ENCODE peak calls at places on chromosomes 12 and 14, in five cellular contexts. T is mesenchymal stem cell, G is neuronal stem cell, N is trophoblast cell, Y is H1. I is an unnamed sample.

GRCh38 chr12:124720019-124720686 is 143.5 kb downstream of the SCARB1 start:
- DNase-seq in N (peak; percentile 51), Y (no peak), T (peak; percentile 85), G (no peak), I (no peak)

GRCh38 chr12:67919406-67919805 is 69.8 kb upstream of the IFNG-AS1 start:
- DNase-seq in T (peak; percentile 33), N (peak; percentile 27), G (no peak), Y (no peak), I (no peak)

GRCh38 chr12:74624206-74624605 is 86.6 kb downstream of the ATXN7L3B start:
- DNase-seq in G (no peak), Y (no peak), T (no peak), N (no peak), I (no peak)

GRCh38 chr12:76033116-76034001 is 1.8 kb upstream of the PHLDA1 start:
- DNase-seq in G (no peak), N (no peak), Y (no peak), T (peak; percentile 58), I (no peak)

GRCh38 chr12:85130631-85131030 is 94.5 kb downstream of the LRRIQ1 start:
- DNase-seq in G (no peak), N (no peak), T (peak; percentile 2), Y (no peak), I (no peak)

GRCh38 chr12:129615001-129615400 is 288.8 kb downstream of the TMEM132D start:
- DNase-seq in G (no peak), T (no peak), Y (no peak), N (no peak), I (no peak)

GRCh38 chr14:102088012-102088792 is 1.4 kb upstream of the HSP90AA1 start:
- DNase-seq in N (peak; percentile 53), T (peak; percentile 37), Y (peak; percentile 77), G (no peak), I (peak; percentile 92)

GRCh38 chr12:10873374-10873773 is 10.7 kb downstream of the PRH1 start:
- DNase-seq in N (no peak), Y (no peak), T (no peak), G (no peak), I (no peak)

GRCh38 chr12:110109037-110109836 is 14.9 kb upstream of the IFT81 start:
- DNase-seq in Y (no peak), G (no peak), N (no peak), T (peak; percentile 96), I (no peak)

GRCh38 chr12:95213119-95213518 is 4.1 kb downstream of the FGD6 start:
- DNase-seq in Y (no peak), T (no peak), G (no peak), N (no peak), I (no peak)

GRCh38 chr12:97556201-97556824 is 93.7 kb downstream of the RMST start:
- DNase-seq in Y (no peak), G (no peak), T (peak; percentile 88), N (peak; percentile 46), I (no peak)

GRCh38 chr12:54390668-54391551 is 6.4 kb upstream of the ZNF385A start:
- DNase-seq in N (peak; percentile 42), G (no peak), T (no peak), Y (peak; percentile 89), I (peak; percentile 94)

GRCh38 chr14:61537567-61538463 is 157.5 kb upstream of the HIF1A start:
- DNase-seq in N (peak; percentile 83), G (no peak), T (peak; percentile 76), Y (no peak), I (peak; percentile 56)

GRCh38 chr14:91911474-91912032 is 35.9 kb downstream of the FBLN5 start:
- DNase-seq in G (peak; percentile 26), Y (no peak), N (peak; percentile 31), T (peak; percentile 44), I (peak; percentile 78)

GRCh38 chr14:93980464-93981201 is 4.3 kb upstream of the ASB2 start:
- DNase-seq in Y (no peak), N (no peak), G (no peak), T (no peak), I (no peak)

GRCh38 chr14:73244541-73244940 is 7.2 kb downstream of the PAPLN start:
- DNase-seq in Y (no peak), N (no peak), G (no peak), T (no peak), I (no peak)

GRCh38 chr12:21568115-21568514 is 36.5 kb downstream of the GYS2 start:
- DNase-seq in T (no peak), Y (no peak), G (no peak), N (no peak), I (no peak)

GRCh38 chr12:88908345-88908744 is 328.1 kb upstream of the KITLG start:
- DNase-seq in G (no peak), N (no peak), T (no peak), Y (no peak), I (no peak)

GRCh38 chr14:50926851-50927386 is 17.4 kb downstream of the PYGL start:
- DNase-seq in N (no peak), Y (no peak), T (no peak), G (no peak), I (no peak)

GRCh38 chr12:730550-730949 is 21.8 kb upstream of the WNK1 start:
- DNase-seq in Y (no peak), T (no peak), G (no peak), N (no peak), I (no peak)

GRCh38 chr12:127205781-127206535 is 1061.0 kb upstream of the TMEM132C start:
- DNase-seq in G (no peak), N (no peak), T (no peak), Y (no peak), I (no peak)

GRCh38 chr14:65109357-65109756 is 7.0 kb upstream of the MAX start:
- DNase-seq in Y (no peak), T (no peak), G (no peak), N (no peak), I (no peak)

GRCh38 chr12:59736786-59737185 is 141.0 kb downstream of the SLC16A7 start:
- DNase-seq in G (no peak), N (peak; percentile 3), Y (no peak), T (peak; percentile 89), I (no peak)

GRCh38 chr12:105671720-105672119 is 341.2 kb downstream of the C12orf75 start:
- DNase-seq in G (no peak), T (no peak), Y (no peak), N (no peak), I (no peak)

GRCh38 chr14:100296106-100296651 is 10.1 kb downstream of the SLC25A29 start:
- DNase-seq in N (no peak), T (no peak), G (no peak), Y (no peak), I (no peak)
- H2BK12ac ChIP-seq in N (no peak overlapping the region), T (no peak overlapping the region), G (no peak overlapping the region), Y (no peak overlapping the region), I (no peak overlapping the region)

GRCh38 chr12:48105867-48106563 is at the start of gene SENP1:
- DNase-seq in T (peak; percentile 89), N (peak; percentile 78), G (peak; percentile 83), Y (peak; percentile 94), I (peak; percentile 93)
- H2BK12ac ChIP-seq in T (peak within 1 kb of the TSS; percentile 49), N (no peak within 1 kb of the TSS), G (no peak within 1 kb of the TSS), Y (peak within 1 kb of the TSS; percentile 29), I (peak within 1 kb of the TSS; percentile 90)

GRCh38 chr14:83838221-83838620 is 1691.7 kb upstream of the FLRT2 start:
- DNase-seq in Y (no peak), T (peak; percentile 38), N (no peak), G (no peak), I (no peak)
- H2BK12ac ChIP-seq in Y (no peak overlapping the region), T (no peak overlapping the region), N (no peak overlapping the region), G (no peak overlapping the region), I (no peak overlapping the region)

GRCh38 chr14:99466719-99467118 is 13.9 kb downstream of the SETD3 start:
- DNase-seq in N (no peak), G (no peak), T (no peak), Y (no peak), I (no peak)
- H2BK12ac ChIP-seq in N (no peak overlapping the region), G (no peak overlapping the region), T (no peak overlapping the region), Y (no peak overlapping the region), I (no peak overlapping the region)

GRCh38 chr12:42237052-42237852 is 796 bp downstream of the YAF2 start:
- DNase-seq in G (peak; percentile 61), N (peak; percentile 74), T (peak; percentile 86), Y (peak; percentile 72), I (peak; percentile 87)

GRCh38 chr12:42235426-42235825 is 2.6 kb downstream of the YAF2 start:
- DNase-seq in N (no peak), Y (no peak), T (no peak), G (no peak), I (no peak)

GRCh38 chr12:42234970-42235369 is 3.1 kb downstream of the YAF2 start:
- DNase-seq in G (no peak), Y (no peak), N (no peak), T (peak; percentile 40), I (no peak)

GRCh38 chr12:42237853-42238239 is 202 bp downstream of the YAF2 start:
- DNase-seq in N (no peak), G (no peak), T (no peak), Y (no peak), I (no peak)

DNA sequence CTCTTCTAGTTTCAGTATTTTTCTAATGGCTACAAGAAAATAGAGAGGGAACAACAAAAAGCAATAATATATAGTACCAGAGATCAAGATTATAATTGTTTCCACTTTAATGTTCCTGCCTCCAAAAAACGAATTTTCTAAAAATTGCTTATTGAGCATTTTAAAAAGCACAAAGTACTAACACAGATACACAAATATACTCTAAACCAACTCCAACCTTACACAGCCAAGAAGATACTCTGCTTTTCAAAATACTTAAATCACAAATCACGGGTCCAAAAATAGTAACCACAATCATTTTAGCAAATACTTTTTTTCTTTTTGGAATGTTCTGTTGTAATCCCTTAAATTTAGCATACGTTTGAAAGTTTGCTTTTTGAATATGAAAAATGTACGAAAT is 2.0 kb downstream of the YAF2 start:
- DNase-seq in N (no peak), Y (no peak), T (no peak), G (no peak), I (no peak)
- H2BK12ac ChIP-seq in N (no peak overlapping the region), Y (no peak overlapping the region), T (no peak overlapping the region), G (no peak overlapping the region), I (no peak overlapping the region)

GRCh38 chr12:62594771-62595170 is 128.1 kb downstream of the MON2 start:
- DNase-seq in N (no peak), Y (no peak), T (no peak), G (no peak), I (no peak)
- H2BK12ac ChIP-seq in N (no peak overlapping the region), Y (no peak overlapping the region), T (no peak overlapping the region), G (no peak overlapping the region), I (no peak overlapping the region)

GRCh38 chr12:121930862-121931261 is 12.5 kb downstream of the CFAP251 start:
- DNase-seq in N (no peak), T (no peak), G (no peak), Y (no peak), I (no peak)
- H2BK12ac ChIP-seq in N (no peak overlapping the region), T (peak overlapping the region; percentile 12), G (no peak overlapping the region), Y (no peak overlapping the region), I (no peak overlapping the region)

DNA sequence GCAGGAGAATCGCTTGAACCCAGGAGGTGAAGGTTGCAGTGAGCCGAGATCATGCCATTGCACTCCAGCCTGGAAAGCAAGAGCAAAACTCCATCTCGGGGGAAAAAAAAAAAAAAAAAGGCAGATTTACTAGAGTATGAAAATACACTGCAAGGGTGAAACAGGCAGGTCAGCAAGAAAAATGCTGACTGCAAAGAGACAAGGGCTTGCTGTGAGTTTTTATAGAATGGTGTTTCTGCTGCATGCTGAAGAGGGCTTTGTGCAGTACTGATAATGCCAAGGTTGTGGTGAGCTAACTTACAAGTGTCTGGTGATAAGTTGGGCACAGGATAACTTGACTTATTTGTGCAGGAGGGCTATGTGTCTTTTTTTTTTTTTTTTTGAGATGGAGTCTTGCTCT is 25.9 kb upstream of the SRP54 start:
- DNase-seq in N (no peak), G (no peak), T (no peak), Y (no peak), I (no peak)
- H2BK12ac ChIP-seq in N (no peak overlapping the region), G (no peak overlapping the region), T (no peak overlapping the region), Y (no peak overlapping the region), I (no peak overlapping the region)

GRCh38 chr14:81301813-81302212 is 81.1 kb upstream of the GTF2A1 start:
- DNase-seq in N (no peak), G (no peak), T (no peak), Y (no peak), I (no peak)
- H2BK12ac ChIP-seq in N (no peak overlapping the region), G (no peak overlapping the region), T (no peak overlapping the region), Y (no peak overlapping the region), I (no peak overlapping the region)